ENCODE peak calls at places on chromosomes 2 and 18, in six cellular contexts. W is prostate gland, T is transverse colon, C is H1, X is HCT116, R is suprapubic skin. N is an unnamed sample.

GRCh38 chr2:232008907-232009638 is 47.6 kb downstream of the DIS3L2 start:
- DNase-seq in W (no peak), T (no peak), C (no peak), X (no peak), R (no peak), N (no peak)

GRCh38 chr2:144379891-144380311 is 140.0 kb downstream of the ZEB2 start:
- DNase-seq in W (no peak), T (no peak), C (no peak), X (no peak), R (no peak), N (no peak)

GRCh38 chr2:63788070-63788469 is 53.6 kb upstream of the UGP2 start:
- DNase-seq in W (no peak), T (no peak), C (no peak), X (no peak), R (no peak), N (no peak)

GRCh38 chr2:99615247-99615771 is 125.5 kb upstream of the REV1 start:
- DNase-seq in W (no peak), T (no peak), C (peak; percentile 53), X (peak; percentile 21), R (no peak), N (no peak)

GRCh38 chr2:218658671-218659257 is 659 bp downstream of the ZNF142 start:
- DNase-seq in W (peak; percentile 24), T (peak; percentile 66), C (peak; percentile 72), X (peak; percentile 66), R (no peak), N (no peak)

GRCh38 chr2:30385327-30385726 is 61.7 kb upstream of the LCLAT1 start:
- DNase-seq in W (no peak), T (no peak), C (peak; percentile 63), X (no peak), R (no peak), N (peak; percentile 18)

GRCh38 chr18:57698571-57699276 is 77.1 kb upstream of the NARS1 start:
- DNase-seq in W (peak; percentile 50), T (no peak), C (no peak), X (no peak), R (no peak), N (no peak)

GRCh38 chr2:44242929-44243328 is 32.4 kb upstream of the SLC3A1 start:
- DNase-seq in W (no peak), T (no peak), C (no peak), X (no peak), R (no peak), N (no peak)

GRCh38 chr18:54787616-54788015 is 40.7 kb upstream of the RAB27B start:
- DNase-seq in W (no peak), T (no peak), C (no peak), X (no peak), R (no peak), N (no peak)

GRCh38 chr2:26605969-26606846 is 35.0 kb downstream of the CIB4 start:
- DNase-seq in W (no peak), T (no peak), C (peak; percentile 45), X (no peak), R (peak; percentile 72), N (peak; percentile 64)

GRCh38 chr2:227861011-227861410 is 10.4 kb upstream of the DAW1 start:
- DNase-seq in W (no peak), T (no peak), C (no peak), X (no peak), R (no peak), N (no peak)

GRCh38 chr2:197435598-197436435 is 989 bp upstream of the SF3B1 start:
- DNase-seq in W (no peak), T (no peak), C (no peak), X (no peak), R (no peak), N (no peak)

GRCh38 chr2:5691659-5692529 is at the start of gene SOX11:
- DNase-seq in W (no peak), T (peak; percentile 39), C (peak; percentile 96), X (no peak), R (no peak), N (no peak)

GRCh38 chr2:12948963-12949353 is 232.2 kb downstream of the TRIB2 start:
- DNase-seq in W (no peak), T (no peak), C (no peak), X (no peak), R (no peak), N (no peak)

GRCh38 chr18:28110924-28111323 is 66.0 kb downstream of the CDH2 start:
- DNase-seq in W (no peak), T (no peak), C (no peak), X (no peak), R (no peak), N (no peak)

GRCh38 chr18:46756559-46757201 is at the start of gene ST8SIA5:
- DNase-seq in W (no peak), T (no peak), C (peak; percentile 88), X (no peak), R (peak; percentile 59), N (no peak)

GRCh38 chr18:28185121-28185520 is 8.2 kb upstream of the CDH2 start:
- DNase-seq in W (no peak), T (no peak), C (no peak), X (no peak), R (no peak), N (no peak)

GRCh38 chr2:234979204-234980167 is 27.7 kb downstream of the SH3BP4 start:
- DNase-seq in W (no peak), T (no peak), C (no peak), X (no peak), R (no peak), N (no peak)

GRCh38 chr18:70376914-70377258 is 88.0 kb downstream of the SOCS6 start:
- DNase-seq in W (no peak), T (peak; percentile 33), C (no peak), X (no peak), R (no peak), N (no peak)

GRCh38 chr2:241188386-241189092 is at the start of gene ANO7:
- DNase-seq in W (peak; percentile 83), T (peak; percentile 65), C (no peak), X (no peak), R (no peak), N (no peak)

DNA sequence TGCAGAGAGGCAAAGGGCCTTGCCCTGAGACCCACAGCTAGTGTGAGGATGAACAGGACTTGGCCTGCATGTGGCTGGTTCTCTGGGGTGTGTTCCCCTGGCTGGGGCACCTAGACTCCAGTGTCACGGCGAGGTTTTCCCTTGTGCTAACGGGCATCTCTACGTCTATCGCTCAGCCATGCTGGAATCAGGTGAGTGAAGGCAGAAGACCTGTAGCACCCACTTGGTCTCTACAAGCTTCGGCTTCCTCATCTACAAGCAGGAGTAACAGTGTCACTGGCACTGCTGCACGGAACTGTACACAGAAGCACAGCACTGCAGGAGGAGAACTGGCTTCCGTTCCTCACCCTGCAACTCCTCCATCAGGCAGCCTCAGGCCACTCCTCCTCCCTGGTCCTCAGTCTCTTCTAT is 30.6 kb downstream of the HS1BP3 start:
- DNase-seq in W (no peak), T (peak; percentile 5), C (no peak), X (no peak), R (peak; percentile 58), N (no peak)
- H3K4me1 ChIP-seq in W (peaks cover 20% of the 10 kb centered on the region), T (peaks cover 49% of the 10 kb centered on the region), C (peaks cover 10% of the 10 kb centered on the region), X (peaks cover 25% of the 10 kb centered on the region), R (peaks cover 68% of the 10 kb centered on the region), N (peaks cover 65% of the 10 kb centered on the region)

GRCh38 chr2:28821295-28821958 is 10.8 kb downstream of the SPDYA start:
- DNase-seq in W (peak; percentile 53), T (peak; percentile 56), C (peak; percentile 80), X (peak; percentile 72), R (no peak), N (no peak)
- TF ChIP-seq CTCF in W (peak; percentile 61), T (peak; percentile 65), C (peak; percentile 48), X (peak; percentile 62), R (peak; percentile 64), N (peak; percentile 77)

GRCh38 chr2:96113951-96114350 is 2.4 kb downstream of the ADRA2B start:
- DNase-seq in W (no peak), T (no peak), C (no peak), X (no peak), R (no peak), N (no peak)

GRCh38 chr2:96113367-96113677 is 3.0 kb downstream of the ADRA2B start:
- DNase-seq in W (no peak), T (no peak), C (no peak), X (no peak), R (no peak), N (no peak)

GRCh38 chr2:96114903-96115581 is 1.3 kb downstream of the ADRA2B start:
- DNase-seq in W (no peak), T (no peak), C (no peak), X (no peak), R (no peak), N (no peak)

GRCh38 chr2:96115631-96116423 is 544 bp downstream of the ADRA2B start:
- DNase-seq in W (no peak), T (no peak), C (no peak), X (no peak), R (no peak), N (no peak)

DNA sequence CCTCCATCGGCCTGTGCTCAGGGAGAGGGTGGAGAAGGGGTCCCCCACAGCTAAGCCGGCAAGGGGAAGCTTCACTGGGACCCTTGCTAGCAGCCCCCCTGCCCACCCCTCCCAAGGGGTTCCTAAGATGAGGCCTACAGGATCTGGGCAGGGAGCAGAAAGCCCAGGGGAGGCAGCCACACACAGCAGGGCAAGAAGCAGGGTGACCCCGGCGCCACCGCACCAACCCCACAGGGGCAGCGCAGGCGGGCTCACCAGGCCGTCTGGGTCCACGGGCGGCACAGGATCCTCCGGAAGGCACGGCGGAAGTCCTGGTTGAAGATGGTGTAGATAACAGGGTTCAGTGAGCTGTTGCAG is 1.8 kb downstream of the ADRA2B start:
- DNase-seq in W (no peak), T (no peak), C (no peak), X (no peak), R (no peak), N (no peak)
- TF ChIP-seq POLR2AphosphoS5 in W (no peak), T (no peak), C (no peak), X (no peak), R (no peak), N (no peak)

GRCh38 chr2:85718006-85718391 is 23.8 kb downstream of the GNLY start:
- DNase-seq in W (no peak), T (no peak), C (no peak), X (no peak), R (no peak), N (no peak)
- H3K4me1 ChIP-seq in W (peaks cover 2% of the 10 kb centered on the region), T (no peaks in the 10 kb centered on the region), C (no peaks in the 10 kb centered on the region), X (no peaks in the 10 kb centered on the region), R (peaks cover 16% of the 10 kb centered on the region), N (peaks cover 4% of the 10 kb centered on the region)

GRCh38 chr2:200747668-200748618 is 63.8 kb upstream of the BZW1 start:
- DNase-seq in W (peak; percentile 71), T (no peak), C (no peak), X (no peak), R (no peak), N (no peak)
- TF ChIP-seq CTCF in W (no peak), T (no peak), C (no peak), X (no peak), R (no peak), N (no peak)

DNA sequence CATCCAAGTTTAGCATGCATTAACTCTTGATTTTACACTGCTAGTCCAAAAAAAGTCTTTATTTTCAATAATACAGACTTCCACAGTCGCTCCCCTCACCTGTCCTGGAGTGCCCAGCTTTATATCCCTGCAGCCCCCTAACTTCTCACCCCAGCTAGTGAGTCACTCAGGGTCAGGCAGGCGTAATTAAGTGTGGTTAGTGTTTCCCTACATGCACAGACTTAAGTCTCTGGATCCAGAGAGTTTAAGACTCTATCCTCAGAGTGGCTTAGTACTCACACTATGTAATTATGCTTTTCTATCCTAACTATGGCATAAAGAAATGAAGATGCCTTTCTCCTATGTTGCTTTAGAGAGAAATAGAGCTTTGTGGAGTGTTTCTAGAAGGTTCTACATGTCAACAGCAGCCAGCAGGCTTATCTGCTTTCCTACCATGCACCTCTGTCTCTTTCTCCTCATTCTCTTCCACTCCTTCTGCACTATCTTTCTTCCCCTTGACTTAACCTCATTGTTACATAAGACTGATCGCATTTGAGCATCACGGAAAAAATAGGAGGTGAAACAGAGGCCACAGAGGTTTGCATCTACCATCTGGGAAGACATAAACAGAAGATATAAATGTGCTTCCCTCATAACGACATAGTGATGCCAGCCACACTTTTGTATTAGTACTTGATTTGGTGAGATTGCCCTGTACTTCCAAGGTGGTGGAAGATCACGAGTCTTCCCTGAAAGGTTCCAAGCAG is 34.4 kb upstream of the PMAIP1 start:
- DNase-seq in W (no peak), T (no peak), C (no peak), X (no peak), R (peak; percentile 4), N (no peak)
- TF ChIP-seq POLR2AphosphoS5 in W (no peak), T (no peak), C (no peak), X (no peak), R (no peak), N (no peak)